ENCODE peak calls at places on chromosomes 11 and 22, in ten cellular contexts. G is body of pancreas; R is hepatic stellate cell; W is H7; Z is activated effector memory CD4-positive, alpha-beta T cell treated with anti-CD3 and anti-CD28 coated beads, Interleukin-2, amount 50 U/mL, for 16 hours; T is keratinocyte; D is activated T-helper 1 cell treated with anti-CD3 and anti-CD28 coated beads, Interleukin-12 subunit alpha, Interleukin-12 subunit beta, Interleukin-2, Interleukin-4 antibody, amounts not matched to agents 30 ng/mL and 10 ng/mL and 1 ng/mL, durations not matched to agents 14 hours and 24 hours and 36 hours; U is right lobe of liver; A is psoas muscle; E is effector memory CD4-positive, alpha-beta T cell. I is an unnamed sample.

GRCh38 chr22:31585161-31585859 is 76.7 kb downstream of the PISD start:
- DNase-seq in G (no peak), R (no peak), W (no peak), Z (no peak), T (no peak), D (no peak), U (no peak), A (no peak), E (no peak), I (no peak)

GRCh38 chr11:19185036-19185435 is 16.7 kb downstream of the CSRP3 start:
- DNase-seq in G (no peak), R (no peak), W (no peak), Z (no peak), T (no peak), D (no peak), U (no peak), A (no peak), E (no peak), I (no peak)

GRCh38 chr11:73716153-73717056 is 44.5 kb downstream of the RAB6A start:
- DNase-seq in G (no peak), R (no peak), W (no peak), Z (no peak), T (no peak), D (no peak), U (no peak), A (no peak), E (no peak), I (no peak)

GRCh38 chr11:68928481-68928880 is 24.8 kb downstream of the IGHMBP2 start:
- DNase-seq in G (no peak), R (no peak), W (no peak), Z (no peak), T (no peak), D (no peak), U (no peak), A (no peak), E (no peak), I (no peak)

GRCh38 chr22:30224161-30224857 is 22.2 kb downstream of the LIF start:
- DNase-seq in G (no peak), R (no peak), W (no peak), Z (no peak), T (peak), D (no peak), U (no peak), A (no peak), E (no peak), I (no peak)

GRCh38 chr11:66951927-66952337 is 6.3 kb downstream of the PC start:
- DNase-seq in G (peak), R (no peak), W (no peak), Z (no peak), T (no peak), D (no peak), U (no peak), A (no peak), E (no peak), I (no peak)

GRCh38 chr22:17101475-17102296 is 16.9 kb downstream of the IL17RA start:
- DNase-seq in G (no peak), R (no peak), W (no peak), Z (no peak), T (no peak), D (no peak), U (no peak), A (no peak), E (no peak), I (no peak)

GRCh38 chr22:40904101-40904500 is 42.2 kb upstream of the DNAJB7 start:
- DNase-seq in G (no peak), R (no peak), W (no peak), Z (no peak), T (no peak), D (no peak), U (no peak), A (no peak), E (no peak), I (no peak)

GRCh38 chr11:131696584-131697120 is 326.2 kb downstream of the NTM start:
- DNase-seq in G (no peak), R (no peak), W (no peak), Z (no peak), T (no peak), D (no peak), U (no peak), A (no peak), E (no peak), I (no peak)

GRCh38 chr22:25970996-25971811 is 198.1 kb upstream of the SEZ6L start:
- DNase-seq in G (no peak), R (no peak), W (no peak), Z (no peak), T (no peak), D (no peak), U (no peak), A (no peak), E (no peak), I (no peak)

GRCh38 chr11:65607614-65608426 is 6.2 kb downstream of the MAP3K11 start:
- DNase-seq in G (no peak), R (no peak), W (no peak), Z (no peak), T (no peak), D (no peak), U (no peak), A (no peak), E (no peak), I (no peak)

GRCh38 chr22:47133263-47133662 is 370.8 kb downstream of the TBC1D22A start:
- DNase-seq in G (no peak), R (no peak), W (peak), Z (no peak), T (no peak), D (no peak), U (no peak), A (no peak), E (no peak), I (no peak)

GRCh38 chr22:35705141-35705540 is 12.5 kb upstream of the APOL5 start:
- DNase-seq in G (no peak), R (peak), W (no peak), Z (no peak), T (no peak), D (no peak), U (no peak), A (no peak), E (no peak), I (no peak)

GRCh38 chr11:9073826-9074225 is 17.6 kb downstream of the SCUBE2 start:
- DNase-seq in G (no peak), R (peak), W (no peak), Z (no peak), T (no peak), D (no peak), U (no peak), A (no peak), E (no peak), I (no peak)

GRCh38 chr11:66438009-66438503 is 592 bp downstream of the MRPL11 start:
- DNase-seq in G (no peak), R (no peak), W (peak), Z (no peak), T (no peak), D (no peak), U (no peak), A (no peak), E (no peak), I (no peak)

GRCh38 chr22:45473626-45474237 is 29.0 kb upstream of the FBLN1 start:
- DNase-seq in G (no peak), R (no peak), W (no peak), Z (no peak), T (no peak), D (no peak), U (no peak), A (no peak), E (no peak), I (no peak)

GRCh38 chr11:47340980-47341775 is 11.3 kb downstream of the MYBPC3 start:
- DNase-seq in G (no peak), R (no peak), W (no peak), Z (no peak), T (no peak), D (no peak), U (no peak), A (no peak), E (no peak), I (no peak)

GRCh38 chr11:10798330-10798980 is 10.3 kb downstream of the EIF4G2 start:
- DNase-seq in G (no peak), R (no peak), W (no peak), Z (no peak), T (no peak), D (no peak), U (no peak), A (no peak), E (no peak), I (no peak)

GRCh38 chr22:20424937-20425587 is 12.6 kb downstream of the SCARF2 start:
- DNase-seq in G (no peak), R (no peak), W (peak), Z (peak), T (peak), D (no peak), U (peak), A (no peak), E (no peak), I (no peak)

GRCh38 chr11:35796542-35796941 is 134.0 kb downstream of the TRIM44 start:
- DNase-seq in G (no peak), R (peak), W (no peak), Z (no peak), T (peak), D (no peak), U (no peak), A (no peak), E (no peak), I (no peak)

GRCh38 chr11:27700351-27701261 is at the start of gene BDNF:
- DNase-seq in G (no peak), R (peak), W (peak), Z (no peak), T (no peak), D (no peak), U (no peak), A (peak), E (no peak), I (peak)

GRCh38 chr22:19759994-19760651 is 455 bp upstream of the TBX1 start:
- DNase-seq in G (no peak), R (no peak), W (peak), Z (no peak), T (no peak), D (no peak), U (no peak), A (no peak), E (no peak), I (no peak)

GRCh38 chr11:92591551-92591950 is 366.9 kb downstream of the FAT3 start:
- DNase-seq in G (no peak), R (no peak), W (no peak), Z (no peak), T (no peak), D (no peak), U (no peak), A (no peak), E (no peak), I (no peak)

GRCh38 chr11:2838091-2838490 is 47.5 kb downstream of the CDKN1C start:
- DNase-seq in G (peak), R (no peak), W (no peak), Z (no peak), T (no peak), D (no peak), U (no peak), A (no peak), E (no peak), I (no peak)

GRCh38 chr22:19878461-19879247 is 24.0 kb upstream of the GNB1L start:
- DNase-seq in G (peak), R (peak), W (peak), Z (peak), T (no peak), D (no peak), U (no peak), A (peak), E (no peak), I (peak)

GRCh38 chr22:40204331-40205116 is 26.8 kb downstream of the TNRC6B start:
- DNase-seq in G (no peak), R (peak), W (no peak), Z (no peak), T (no peak), D (no peak), U (no peak), A (peak), E (no peak), I (no peak)

GRCh38 chr11:1839924-1840779 is 1.4 kb downstream of the TNNI2 start:
- DNase-seq in G (peak), R (no peak), W (no peak), Z (no peak), T (no peak), D (no peak), U (no peak), A (peak), E (no peak), I (no peak)

GRCh38 chr11:1333091-1333772 is 23.8 kb upstream of the TOLLIP start:
- DNase-seq in G (no peak), R (no peak), W (no peak), Z (no peak), T (no peak), D (no peak), U (peak), A (no peak), E (no peak), I (peak)

GRCh38 chr11:94880216-94880615 is 93.1 kb downstream of the CWC15 start:
- DNase-seq in G (no peak), R (no peak), W (no peak), Z (no peak), T (peak), D (no peak), U (no peak), A (no peak), E (no peak), I (no peak)

GRCh38 chr22:39030705-39031104 is 9.8 kb downstream of the APOBEC3D start:
- DNase-seq in G (no peak), R (no peak), W (peak), Z (no peak), T (no peak), D (no peak), U (no peak), A (no peak), E (no peak), I (no peak)

GRCh38 chr11:76114238-76114637 is 92.1 kb downstream of the WNT11 start:
- DNase-seq in G (no peak), R (no peak), W (no peak), Z (no peak), T (no peak), D (no peak), U (no peak), A (no peak), E (no peak), I (no peak)

GRCh38 chr11:72840780-72841179 is 26.6 kb downstream of the ATG16L2 start:
- DNase-seq in G (no peak), R (peak), W (no peak), Z (no peak), T (no peak), D (no peak), U (no peak), A (no peak), E (no peak), I (no peak)

GRCh38 chr22:50564289-50564688 is 1.6 kb upstream of the SYCE3 start:
- DNase-seq in G (no peak), R (no peak), W (no peak), Z (no peak), T (no peak), D (no peak), U (no peak), A (no peak), E (no peak), I (no peak)